ENCODE peak calls at places on chromosomes 11 and 22, in four cellular contexts. U is transverse colon, B is stomach, F is prostate gland. T is an unnamed sample.

GRCh38 chr11:68298659-68299516 is 13.5 kb upstream of the LRP5 start:
- DNase-seq in F (no peak), B (no peak), U (peak), T (no peak)

GRCh38 chr11:115505165-115505564 is 950 bp upstream of the CADM1 start:
- DNase-seq in U (no peak), B (no peak), F (peak), T (no peak)

GRCh38 chr11:31870609-31871309 is 59.6 kb upstream of the PAX6 start:
- DNase-seq in B (peak), F (peak), U (peak), T (no peak)

GRCh38 chr22:19916006-19916405 is 25.6 kb upstream of the COMT start:
- DNase-seq in B (peak), U (no peak), F (no peak), T (no peak)

GRCh38 chr11:9089061-9089460 is 2.3 kb downstream of the SCUBE2 start:
- DNase-seq in B (no peak), U (peak), F (peak), T (no peak)

GRCh38 chr22:25368271-25368670 is 148.8 kb downstream of the CRYBB2 start:
- DNase-seq in B (peak), F (peak), U (peak), T (no peak)

GRCh38 chr11:45026835-45027234 is 76.2 kb upstream of the TP53I11 start:
- DNase-seq in U (no peak), B (no peak), F (no peak), T (no peak)

GRCh38 chr11:33000181-33000580 is 15.5 kb upstream of the DEPDC7 start:
- DNase-seq in B (no peak), F (no peak), U (no peak), T (no peak)

GRCh38 chr11:67389477-67389876 is 2.3 kb upstream of the RAD9A start:
- DNase-seq in U (peak), F (no peak), B (peak), T (no peak)

GRCh38 chr22:48630444-48630777 is 1197.3 kb downstream of the BRD1 start:
- DNase-seq in B (no peak), F (no peak), U (no peak), T (no peak)

GRCh38 chr22:50551160-50551752 is 5.6 kb downstream of the KLHDC7B start:
- DNase-seq in U (no peak), F (no peak), B (no peak), T (no peak)

GRCh38 chr11:19220903-19221682 is 19.3 kb upstream of the CSRP3 start:
- DNase-seq in B (peak), F (no peak), U (no peak), T (peak)

GRCh38 chr11:128582496-128583366 is 4.6 kb downstream of the ETS1 start:
- DNase-seq in B (no peak), F (no peak), U (no peak), T (no peak)

GRCh38 chr11:80846979-80847378 is 1406.1 kb upstream of the TENM4 start:
- DNase-seq in B (no peak), F (no peak), U (no peak), T (no peak)

GRCh38 chr11:66637557-66638176 is 836 bp upstream of the RBM4 start:
- DNase-seq in U (no peak), F (no peak), B (no peak), T (no peak)

GRCh38 chr11:118435233-118435892 is 929 bp upstream of the KMT2A start:
- DNase-seq in F (peak), B (peak), U (peak), T (no peak)

GRCh38 chr22:17767236-17768065 is 6.8 kb downstream of the BID start:
- DNase-seq in F (no peak), U (no peak), B (no peak), T (no peak)

GRCh38 chr11:72860592-72860991 is 46.4 kb downstream of the ATG16L2 start:
- DNase-seq in U (no peak), B (no peak), F (no peak), T (no peak)

GRCh38 chr11:14644396-14645246 is 1.0 kb downstream of the PDE3B start:
- DNase-seq in U (peak), B (peak), F (peak), T (no peak)

GRCh38 chr11:59802639-59803176 is 7.9 kb downstream of the MRPL16 start:
- DNase-seq in U (no peak), B (no peak), F (peak), T (no peak)

GRCh38 chr22:31122532-31123291 is at the start of gene INPP5J:
- DNase-seq in F (peak), U (peak), B (peak), T (no peak)

GRCh38 chr11:102921587-102922220 is 33.8 kb downstream of the MMP13 start:
- DNase-seq in U (no peak), B (no peak), F (no peak), T (no peak)

GRCh38 chr11:15472405-15472799 is 357.7 kb downstream of the INSC start:
- DNase-seq in U (no peak), B (no peak), F (no peak), T (peak)

GRCh38 chr22:26174280-26174679 is 5.0 kb downstream of the SEZ6L start:
- DNase-seq in B (no peak), F (no peak), U (no peak), T (no peak)

GRCh38 chr11:70778828-70779365 is 380.6 kb downstream of the CTTN start:
- DNase-seq in B (no peak), U (no peak), F (no peak), T (no peak)

GRCh38 chr22:35330258-35330861 is 30.7 kb downstream of the TOM1 start:
- DNase-seq in F (peak), U (peak), B (peak), T (peak)

GRCh38 chr11:111944139-111944538 is 7.0 kb downstream of the DIXDC1 start:
- DNase-seq in B (no peak), U (no peak), F (peak), T (no peak)

GRCh38 chr11:91796999-91797398 is 427.6 kb upstream of the FAT3 start:
- DNase-seq in F (no peak), U (no peak), B (no peak), T (no peak)

GRCh38 chr11:15967966-15968365 is 388.4 kb downstream of the SOX6 start:
- DNase-seq in F (no peak), U (no peak), B (no peak), T (no peak)

GRCh38 chr11:79314906-79315689 is 125.7 kb downstream of the TENM4 start:
- DNase-seq in U (no peak), B (no peak), F (no peak), T (no peak)

GRCh38 chr11:109140857-109141515 is 281.0 kb upstream of the C11orf87 start:
- DNase-seq in U (no peak), F (no peak), B (no peak), T (no peak)

GRCh38 chr11:59263225-59263894 is 50.6 kb upstream of the MPEG1 start:
- DNase-seq in F (no peak), U (peak), B (peak), T (peak)

GRCh38 chr11:104410336-104410735 is 246.4 kb upstream of the PDGFD start:
- DNase-seq in B (no peak), F (no peak), U (no peak), T (no peak)

GRCh38 chr11:126163074-126163700 is 48.3 kb downstream of the RPUSD4 start:
- DNase-seq in B (no peak), F (no peak), U (no peak), T (no peak)

GRCh38 chr11:103940542-103940941 is 95.9 kb upstream of the DDI1 start:
- DNase-seq in B (no peak), U (no peak), F (no peak), T (no peak)

GRCh38 chr11:86955674-86956522 is 703 bp upstream of the FZD4 start:
- DNase-seq in B (peak), F (peak), U (peak), T (peak)
- TF ChIP-seq POLR2A in B (no peak), F (peak), U (peak), T (no peak)

DNA sequence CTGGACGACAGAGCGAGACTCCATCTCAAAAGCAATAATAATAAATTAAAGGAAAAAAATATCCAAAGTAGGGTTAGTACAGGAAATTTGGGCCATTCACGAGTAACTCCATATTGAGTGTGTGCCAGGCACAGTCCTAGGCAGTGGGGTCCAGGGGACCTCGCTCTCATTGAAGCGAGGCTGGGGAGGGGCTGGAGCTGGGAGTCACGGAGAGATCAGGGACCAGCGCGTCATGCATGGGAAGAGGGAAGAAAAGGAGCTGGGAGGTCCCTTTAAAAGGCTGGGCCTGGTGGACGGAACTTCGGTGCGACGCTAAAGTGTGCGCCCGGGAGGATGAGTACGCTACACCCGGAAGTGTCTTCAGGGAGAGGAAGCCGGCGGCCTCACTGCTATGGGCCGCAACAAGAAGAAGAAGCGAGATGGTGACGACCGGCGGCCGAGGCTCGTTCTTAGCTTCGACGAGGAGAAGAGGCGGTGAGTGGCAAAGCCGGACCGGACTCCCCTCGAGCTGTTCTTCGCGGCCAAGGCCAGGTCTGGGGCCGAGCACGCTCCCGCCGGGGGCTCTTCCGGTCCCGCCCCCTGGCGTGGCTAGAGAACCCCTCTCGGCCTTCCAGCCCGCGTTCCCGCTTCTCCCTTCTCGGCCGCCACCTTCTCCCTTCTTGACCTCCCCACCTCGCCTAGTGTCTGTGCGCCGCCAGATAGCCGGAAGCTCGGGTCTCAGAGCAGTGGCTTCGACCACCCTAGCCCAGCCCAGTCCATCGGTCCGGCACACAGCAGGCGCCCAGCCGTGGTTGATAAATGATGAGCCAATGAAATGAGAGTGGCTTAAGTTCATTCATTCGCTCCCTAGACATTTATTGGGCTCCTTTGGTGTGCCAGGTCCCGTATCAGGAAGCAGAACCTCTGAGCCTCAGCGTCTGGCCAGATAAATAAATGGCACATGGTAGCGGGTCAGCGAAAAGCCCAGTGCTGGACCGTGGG is at the start of gene NOL12:
- DNase-seq in F (peak), U (peak), B (peak), T (peak)
- TF ChIP-seq POLR2A in F (peak), U (peak), B (no peak), T (no peak)

GRCh38 chr22:27292542-27293298 is 508.8 kb downstream of the MN1 start:
- DNase-seq in F (no peak), B (no peak), U (no peak), T (no peak)
- TF ChIP-seq POLR2A in F (no peak), B (no peak), U (no peak), T (no peak)

GRCh38 chr22:34057726-34058125 is 137.4 kb upstream of the LARGE1 start:
- DNase-seq in B (no peak), F (no peak), U (no peak), T (no peak)
- TF ChIP-seq POLR2A in B (no peak), F (no peak), U (no peak), T (no peak)

GRCh38 chr11:124754309-124754708 is 2.3 kb upstream of the VSIG2 start:
- DNase-seq in B (no peak), U (no peak), F (no peak), T (no peak)
- TF ChIP-seq POLR2A in B (no peak), U (no peak), F (no peak), T (no peak)

DNA sequence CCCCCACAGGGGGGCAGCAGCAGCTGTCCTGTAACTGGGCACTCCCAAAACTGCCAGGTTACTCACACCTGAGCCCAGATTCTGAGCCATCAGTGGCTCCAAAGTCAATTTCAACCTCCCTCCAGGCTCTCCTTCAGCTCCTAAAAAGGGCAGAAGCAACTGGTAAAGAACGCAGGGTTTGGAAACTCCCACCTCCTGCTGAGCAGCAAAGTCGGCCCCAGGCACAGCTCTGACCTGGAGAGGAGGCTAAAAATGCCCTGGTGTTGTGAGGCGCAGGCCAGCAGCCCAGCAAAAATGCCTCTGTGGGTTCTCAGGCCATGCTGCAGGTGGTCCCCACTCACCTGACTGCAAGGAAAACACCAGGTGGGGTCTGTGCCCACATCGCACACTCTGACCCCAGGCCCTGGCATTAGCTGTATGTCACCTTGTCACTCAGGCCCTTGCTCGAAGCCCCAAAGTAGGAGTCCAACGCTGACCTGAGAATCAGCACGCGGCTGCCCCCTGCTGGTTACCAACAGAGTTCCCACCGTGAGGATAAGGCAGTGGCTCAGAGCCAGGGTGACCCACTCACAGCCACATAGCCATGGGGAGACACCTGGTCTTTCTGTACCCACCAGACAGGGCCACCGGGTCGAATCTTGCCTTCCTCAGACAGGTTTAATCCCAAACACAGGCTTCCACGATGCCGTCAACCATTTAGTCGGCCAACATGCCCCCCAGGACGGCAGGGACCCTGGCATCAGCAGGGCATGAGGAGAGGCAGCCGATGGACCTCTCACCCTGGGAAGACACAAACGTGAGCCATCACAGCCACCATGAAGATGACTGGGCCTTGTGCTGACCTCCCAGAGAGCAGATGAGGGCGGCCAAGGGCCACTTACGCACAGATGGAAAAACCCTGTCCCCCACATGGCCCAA is 11.1 kb downstream of the POLR3H start:
- DNase-seq in F (no peak), B (peak), U (peak), T (no peak)
- TF ChIP-seq POLR2A in F (no peak), B (no peak), U (no peak), T (no peak)

GRCh38 chr22:46079861-46080821 is 70.2 kb upstream of the PPARA start:
- DNase-seq in F (peak), U (peak), B (peak), T (no peak)
- TF ChIP-seq POLR2A in F (peak), U (no peak), B (no peak), T (peak)

T was measured in esophagus muscularis mucosa.